ENCODE peak calls at places on chromosomes 13 and 19, in five cellular contexts. One of them, this sample, is unnamed.

GRCh38 chr13:108919036-108919907 is 289.9 kb downstream of the MYO16 start:
- DNase-seq in EL: peak; percentile 22
- DNase-seq in nephron progenitor cell: no peak
- DNase-seq in Karpas-422: no peak
- DNase-seq in T-cell: no peak
- DNase-seq in this sample: no peak

GRCh38 chr13:40433577-40433976 is 232.9 kb downstream of the FOXO1 start:
- DNase-seq in EL: no peak
- DNase-seq in nephron progenitor cell: no peak
- DNase-seq in Karpas-422: peak; percentile 89
- DNase-seq in T-cell: peak; percentile 37
- DNase-seq in this sample: peak; percentile 42

GRCh38 chr19:29622191-29623070 is 16.3 kb downstream of the POP4 start:
- DNase-seq in EL: no peak
- DNase-seq in nephron progenitor cell: no peak
- DNase-seq in Karpas-422: no peak
- DNase-seq in T-cell: no peak
- DNase-seq in this sample: peak; percentile 32

GRCh38 chr19:9407827-9408226 is 27.5 kb downstream of the ZNF266 start:
- DNase-seq in EL: no peak
- DNase-seq in nephron progenitor cell: no peak
- DNase-seq in Karpas-422: no peak
- DNase-seq in T-cell: no peak
- DNase-seq in this sample: no peak

GRCh38 chr13:91185294-91185863 is 162.1 kb upstream of the MIR17HG start:
- DNase-seq in EL: no peak
- DNase-seq in nephron progenitor cell: no peak
- DNase-seq in Karpas-422: peak; percentile 52
- DNase-seq in T-cell: no peak
- DNase-seq in this sample: no peak

GRCh38 chr19:49340069-49340864 is 5.1 kb downstream of the CD37 start:
- DNase-seq in EL: no peak
- DNase-seq in nephron progenitor cell: peak; percentile 69
- DNase-seq in Karpas-422: peak; percentile 99
- DNase-seq in T-cell: no peak
- DNase-seq in this sample: no peak

GRCh38 chr13:43469791-43470190 is 317.0 kb downstream of the ENOX1 start:
- DNase-seq in EL: no peak
- DNase-seq in nephron progenitor cell: no peak
- DNase-seq in Karpas-422: no peak
- DNase-seq in T-cell: no peak
- DNase-seq in this sample: no peak

GRCh38 chr19:5983367-5983955 is 5.5 kb upstream of the RANBP3 start:
- DNase-seq in EL: no peak
- DNase-seq in nephron progenitor cell: no peak
- DNase-seq in Karpas-422: no peak
- DNase-seq in T-cell: no peak
- DNase-seq in this sample: no peak

GRCh38 chr19:38268539-38268938 is 4.2 kb downstream of the SPINT2 start:
- DNase-seq in EL: no peak
- DNase-seq in nephron progenitor cell: no peak
- DNase-seq in Karpas-422: no peak
- DNase-seq in T-cell: no peak
- DNase-seq in this sample: no peak

GRCh38 chr13:44573790-44574465 is 2.2 kb downstream of the TSC22D1 start:
- DNase-seq in EL: peak; percentile 60
- DNase-seq in nephron progenitor cell: peak; percentile 3
- DNase-seq in Karpas-422: peak; percentile 48
- DNase-seq in T-cell: no peak
- DNase-seq in this sample: no peak

GRCh38 chr13:108268713-108269112 is 805 bp upstream of the TNFSF13B start:
- DNase-seq in EL: no peak
- DNase-seq in nephron progenitor cell: no peak
- DNase-seq in Karpas-422: no peak
- DNase-seq in T-cell: no peak
- DNase-seq in this sample: no peak

GRCh38 chr19:35027851-35028599 is 2.2 kb upstream of the SCN1B start:
- DNase-seq in EL: no peak
- DNase-seq in nephron progenitor cell: no peak
- DNase-seq in Karpas-422: no peak
- DNase-seq in T-cell: no peak
- DNase-seq in this sample: no peak

GRCh38 chr13:33373624-33374023 is 88.1 kb upstream of the STARD13 start:
- DNase-seq in EL: no peak
- DNase-seq in nephron progenitor cell: no peak
- DNase-seq in Karpas-422: no peak
- DNase-seq in T-cell: no peak
- DNase-seq in this sample: no peak

GRCh38 chr19:50551713-50552187 is 16.5 kb downstream of the LRRC4B start:
- DNase-seq in EL: no peak
- DNase-seq in nephron progenitor cell: peak; percentile 35
- DNase-seq in Karpas-422: no peak
- DNase-seq in T-cell: no peak
- DNase-seq in this sample: no peak

This sample was measured in central memory CD4-positive, alpha-beta T cell.